ENCODE peak calls at places on chromosomes 6 and 20, in ten cellular contexts. U is pancreas; N is ascending aorta; Z is KBM-7; X is G401; V is T-helper 17 cell; L is CD8-positive, alpha-beta T cell; R is cardiac fibroblast; J is memory B cell; W is germinal center. K is an unnamed sample.
A peak's percentile ranks its signal among the peaks of the same experiment; 100 is the strongest.

GRCh38 chr20:35240083-35240913 is 13.8 kb downstream of the MMP24 start:
- DNase-seq in V (no peak), W (no peak), N (no peak), L (no peak), Z (no peak), X (peak; percentile 78), R (no peak), U (no peak), J (no peak), K (no peak)

GRCh38 chr6:140050232-140050995 is 676.0 kb upstream of the CITED2 start:
- DNase-seq in V (no peak), L (no peak), Z (no peak), U (no peak), W (no peak), R (peak; percentile 82), X (peak; percentile 45), J (no peak), N (no peak), K (peak; percentile 39)

GRCh38 chr6:150959071-150959637 is 93.7 kb downstream of the MTHFD1L start:
- DNase-seq in N (no peak), Z (no peak), R (no peak), W (no peak), V (no peak), U (no peak), L (no peak), X (no peak), J (no peak), K (no peak)

GRCh38 chr6:15025416-15025815 is 220.5 kb upstream of the JARID2 start:
- DNase-seq in U (no peak), X (no peak), V (no peak), J (no peak), N (no peak), W (no peak), R (no peak), Z (no peak), L (no peak), K (no peak)

GRCh38 chr20:4192378-4193048 is 177.2 kb upstream of the RNF24 start:
- DNase-seq in Z (peak; percentile 26), W (no peak), U (no peak), V (no peak), L (no peak), J (no peak), N (no peak), X (no peak), R (peak; percentile 76), K (no peak)

GRCh38 chr20:48965189-48965910 is 43.8 kb downstream of the ARFGEF2 start:
- DNase-seq in N (no peak), X (no peak), W (no peak), V (no peak), J (no peak), L (no peak), U (no peak), Z (no peak), R (no peak), K (no peak)

GRCh38 chr6:69116658-69117057 is 481.6 kb downstream of the ADGRB3 start:
- DNase-seq in Z (no peak), L (no peak), V (no peak), N (no peak), X (no peak), R (no peak), J (no peak), W (no peak), U (no peak), K (no peak)

GRCh38 chr6:4113623-4114022 is 21.8 kb downstream of the ECI2 start:
- DNase-seq in V (no peak), Z (no peak), N (no peak), U (no peak), W (no peak), L (no peak), J (no peak), X (no peak), R (no peak), K (no peak)

GRCh38 chr20:46228671-46229070 is 79.6 kb downstream of the CDH22 start:
- DNase-seq in U (no peak), X (no peak), L (no peak), Z (no peak), W (no peak), R (no peak), V (no peak), J (no peak), N (no peak), K (no peak)

GRCh38 chr6:163814494-163815364 is 400.2 kb downstream of the QKI start:
- DNase-seq in X (no peak), V (no peak), N (no peak), U (no peak), R (peak; percentile 46), W (peak; percentile 41), Z (peak; percentile 1), J (no peak), L (no peak), K (no peak)

GRCh38 chr6:146029573-146030184 is 817 bp downstream of the GRM1 start:
- DNase-seq in Z (no peak), U (no peak), X (peak; percentile 75), V (no peak), J (no peak), N (no peak), R (no peak), W (no peak), L (no peak), K (no peak)

GRCh38 chr6:56843476-56844349 is 111.2 kb upstream of the BEND6 start:
- DNase-seq in X (peak; percentile 76), J (no peak), V (peak; percentile 28), W (peak; percentile 73), R (peak; percentile 85), U (peak; percentile 38), L (peak; percentile 27), N (peak; percentile 86), Z (peak; percentile 94), K (peak; percentile 86)

GRCh38 chr6:129280719-129281118 is 397.8 kb downstream of the LAMA2 start:
- DNase-seq in Z (no peak), X (peak; percentile 85), V (peak; percentile 37), J (no peak), U (no peak), R (no peak), W (no peak), L (peak; percentile 24), N (no peak), K (no peak)

GRCh38 chr20:48921883-48922867 is 664 bp downstream of the ARFGEF2 start:
- DNase-seq in N (peak; percentile 72), U (no peak), Z (peak; percentile 56), X (no peak), V (no peak), J (no peak), W (peak; percentile 73), R (peak; percentile 56), L (no peak), K (peak; percentile 76)

GRCh38 chr6:128554302-128554701 is 33.9 kb upstream of the PTPRK start:
- DNase-seq in X (no peak), R (peak; percentile 52), W (no peak), N (no peak), Z (no peak), V (no peak), J (no peak), U (no peak), L (no peak), K (no peak)

GRCh38 chr6:90286884-90287488 is 9.7 kb downstream of the BACH2 start:
- DNase-seq in R (peak; percentile 38), Z (peak; percentile 67), J (peak; percentile 53), U (no peak), W (peak; percentile 59), V (no peak), L (peak; percentile 52), N (no peak), X (peak; percentile 32), K (no peak)

GRCh38 chr6:101537917-101538316 is 144.4 kb downstream of the GRIK2 start:
- DNase-seq in N (no peak), R (peak; percentile 2), J (no peak), V (no peak), Z (no peak), U (no peak), L (no peak), X (no peak), W (no peak), K (no peak)

GRCh38 chr6:16804007-16804303 is 42.7 kb upstream of the ATXN1 start:
- DNase-seq in W (no peak), U (no peak), N (no peak), L (no peak), J (no peak), X (no peak), R (no peak), Z (no peak), V (no peak), K (no peak)

GRCh38 chr20:2005831-2006426 is 12.1 kb upstream of the PDYN start:
- DNase-seq in R (peak; percentile 69), V (peak; percentile 20), X (peak; percentile 53), L (peak; percentile 62), N (no peak), U (peak; percentile 58), W (peak; percentile 56), Z (peak; percentile 69), J (peak; percentile 66), K (peak; percentile 75)

GRCh38 chr20:37397076-37397953 is 51.4 kb downstream of the SRC start:
- DNase-seq in N (no peak), X (no peak), W (no peak), U (no peak), L (no peak), V (no peak), Z (peak; percentile 55), R (no peak), J (no peak), K (no peak)

GRCh38 chr6:71289039-71289801 is 609 bp downstream of the OGFRL1 start:
- DNase-seq in Z (peak; percentile 51), L (peak; percentile 16), W (peak; percentile 51), N (peak; percentile 74), J (peak; percentile 36), R (peak; percentile 24), X (peak; percentile 49), V (no peak), U (peak; percentile 44), K (peak; percentile 59)

GRCh38 chr20:36084897-36085617 is 69.5 kb upstream of the EPB41L1 start:
- DNase-seq in R (peak; percentile 52), Z (peak; percentile 56), X (no peak), L (no peak), J (no peak), N (no peak), U (no peak), W (no peak), V (no peak), K (no peak)

GRCh38 chr6:154683756-154684523 is 49.3 kb upstream of the SCAF8 start:
- DNase-seq in V (no peak), Z (peak; percentile 67), R (peak; percentile 56), J (peak; percentile 45), N (no peak), W (peak; percentile 65), L (no peak), X (no peak), U (no peak), K (no peak)

GRCh38 chr20:41411458-41411857 is 44.8 kb upstream of the EMILIN3 start:
- DNase-seq in X (peak; percentile 19), N (no peak), R (peak; percentile 64), J (no peak), U (no peak), V (no peak), L (no peak), W (peak; percentile 11), Z (peak; percentile 34), K (no peak)

GRCh38 chr6:71419217-71419953 is 130.8 kb downstream of the OGFRL1 start:
- DNase-seq in L (no peak), R (peak; percentile 24), U (peak; percentile 21), J (no peak), N (no peak), X (peak; percentile 25), Z (no peak), W (no peak), V (no peak), K (peak; percentile 43)

GRCh38 chr20:48294196-48294595 is 508.9 kb upstream of the SULF2 start:
- DNase-seq in W (no peak), Z (no peak), N (no peak), X (no peak), R (peak; percentile 82), L (no peak), V (no peak), U (no peak), J (no peak), K (no peak)

GRCh38 chr6:391559-392440 is at the start of gene IRF4:
- DNase-seq in L (peak; percentile 36), N (no peak), V (peak; percentile 43), Z (peak; percentile 55), R (no peak), U (no peak), J (peak; percentile 73), W (peak; percentile 78), X (no peak), K (no peak)

GRCh38 chr6:83226517-83226916 is 33.4 kb downstream of the RWDD2A start:
- DNase-seq in U (no peak), R (no peak), V (no peak), W (no peak), X (no peak), Z (no peak), L (no peak), N (no peak), J (no peak), K (no peak)